ENCODE peak calls at places on chromosomes 12 and 14, in five cellular contexts. W, M, L, F and H are unnamed samples.

GRCh38 chr14:87615822-87616679 is 376.9 kb downstream of the GALC start:
- DNase-seq in F (no peak), W (peak; percentile 11), L (peak; percentile 0), M (peak; percentile 0), H (peak; percentile 55)

GRCh38 chr14:76829016-76829365 is 2.8 kb downstream of the LRRC74A start:
- DNase-seq in M (no peak), W (no peak), L (no peak), F (no peak), H (no peak)

GRCh38 chr14:106491851-106492250 is 965.5 kb downstream of the TMEM121 start:
- DNase-seq in W (no peak), M (no peak), F (no peak), L (peak; percentile 11), H (no peak)

GRCh38 chr14:104163541-104163940 is 25.2 kb downstream of the KIF26A start:
- DNase-seq in M (no peak), W (no peak), F (no peak), L (no peak), H (no peak)

GRCh38 chr14:36505193-36505815 is 14.7 kb downstream of the NKX2-1 start:
- DNase-seq in W (no peak), F (no peak), M (no peak), L (no peak), H (peak; percentile 67)

GRCh38 chr12:90958995-90959394 is 4.0 kb upstream of the CCER1 start:
- DNase-seq in L (no peak), F (no peak), M (no peak), W (no peak), H (no peak)

GRCh38 chr12:111773801-111774551 is 7.2 kb downstream of the ALDH2 start:
- DNase-seq in M (no peak), L (no peak), W (peak; percentile 89), F (no peak), H (peak; percentile 84)

GRCh38 chr14:64549805-64550538 is at the start of gene PPP1R36:
- DNase-seq in W (no peak), L (peak; percentile 44), F (peak; percentile 39), M (no peak), H (peak; percentile 41)

GRCh38 chr14:60094306-60094897 is 2.7 kb downstream of the PCNX4 start:
- DNase-seq in L (peak; percentile 55), F (no peak), M (no peak), W (no peak), H (no peak)

GRCh38 chr12:130441771-130442760 is 104.4 kb downstream of the PIWIL1 start:
- DNase-seq in F (no peak), M (no peak), L (no peak), W (no peak), H (no peak)

GRCh38 chr14:60514378-60515243 is 5.7 kb downstream of the SIX6 start:
- DNase-seq in F (no peak), L (peak; percentile 28), W (peak; percentile 35), M (no peak), H (no peak)

GRCh38 chr14:35326364-35326763 is 34.2 kb downstream of the PSMA6 start:
- DNase-seq in M (no peak), F (no peak), W (no peak), L (no peak), H (no peak)

GRCh38 chr12:111434680-111435338 is 29.1 kb downstream of the SH2B3 start:
- DNase-seq in W (peak; percentile 84), L (no peak), F (peak; percentile 83), M (no peak), H (no peak)

GRCh38 chr14:72573725-72574426 is 320.0 kb downstream of the DPF3 start:
- DNase-seq in F (no peak), M (no peak), L (no peak), W (no peak), H (peak; percentile 45)

GRCh38 chr14:33363687-33364086 is 425.0 kb downstream of the NPAS3 start:
- DNase-seq in W (no peak), F (no peak), M (no peak), L (no peak), H (no peak)

GRCh38 chr12:52168019-52168717 is 23.6 kb downstream of the KRT80 start:
- DNase-seq in M (no peak), L (no peak), F (no peak), W (no peak), H (no peak)

GRCh38 chr14:30355431-30355913 is 203.5 kb upstream of the G2E3 start:
- DNase-seq in F (no peak), W (no peak), L (no peak), M (no peak), H (no peak)

GRCh38 chr14:57408037-57408436 is 17.7 kb downstream of the NAA30 start:
- DNase-seq in L (no peak), M (no peak), F (no peak), W (no peak), H (no peak)

GRCh38 chr12:56725723-56726102 is 614 bp upstream of the NACA start:
- DNase-seq in L (no peak), F (no peak), M (no peak), W (no peak), H (no peak)

GRCh38 chr14:74421997-74422396 is 4.0 kb downstream of the SYNDIG1L start:
- DNase-seq in F (no peak), W (no peak), M (no peak), L (no peak), H (no peak)

GRCh38 chr12:120759591-120760348 is 34.1 kb downstream of the ACADS start:
- DNase-seq in W (no peak), L (no peak), F (no peak), M (no peak), H (no peak)

GRCh38 chr12:54191550-54192022 is 2.8 kb upstream of the SMUG1 start:
- DNase-seq in W (peak; percentile 84), L (peak; percentile 74), F (peak; percentile 81), M (peak; percentile 77), H (peak; percentile 79)

GRCh38 chr12:51774936-51775335 is 73.6 kb downstream of the FIGNL2 start:
- DNase-seq in F (no peak), M (no peak), L (no peak), W (no peak), H (no peak)

GRCh38 chr12:32533971-32534590 is 134.7 kb downstream of the FGD4 start:
- DNase-seq in W (peak; percentile 79), F (no peak), L (peak; percentile 53), M (peak; percentile 1), H (peak; percentile 67)

GRCh38 chr12:39443704-39444234 is 849 bp upstream of the KIF21A start:
- DNase-seq in M (no peak), L (no peak), F (no peak), W (no peak), H (no peak)

GRCh38 chr12:3237154-3237520 is 160.0 kb downstream of the TSPAN9 start:
- DNase-seq in W (no peak), M (no peak), L (no peak), F (no peak), H (no peak)

GRCh38 chr14:78974691-78975090 is 804.5 kb downstream of the NRXN3 start:
- DNase-seq in M (no peak), L (no peak), F (no peak), W (no peak), H (no peak)

GRCh38 chr14:78968249-78968648 is 798.1 kb downstream of the NRXN3 start:
- DNase-seq in M (no peak), F (no peak), L (no peak), W (no peak), H (no peak)

GRCh38 chr14:78975734-78976133 is 805.6 kb downstream of the NRXN3 start:
- DNase-seq in L (no peak), W (no peak), F (no peak), M (no peak), H (no peak)

GRCh38 chr14:78970677-78971076 is 800.5 kb downstream of the NRXN3 start:
- DNase-seq in F (no peak), L (no peak), M (no peak), W (no peak), H (no peak)

GRCh38 chr14:78972440-78972839 is 802.3 kb downstream of the NRXN3 start:
- DNase-seq in M (no peak), W (no peak), F (no peak), L (no peak), H (no peak)
- H3K4me1 ChIP-seq in M (no peaks in the 10 kb centered on the region), W (no peaks in the 10 kb centered on the region), F (no peaks in the 10 kb centered on the region), L (peaks cover 11% of the 10 kb centered on the region), H (no peaks in the 10 kb centered on the region)

DNA sequence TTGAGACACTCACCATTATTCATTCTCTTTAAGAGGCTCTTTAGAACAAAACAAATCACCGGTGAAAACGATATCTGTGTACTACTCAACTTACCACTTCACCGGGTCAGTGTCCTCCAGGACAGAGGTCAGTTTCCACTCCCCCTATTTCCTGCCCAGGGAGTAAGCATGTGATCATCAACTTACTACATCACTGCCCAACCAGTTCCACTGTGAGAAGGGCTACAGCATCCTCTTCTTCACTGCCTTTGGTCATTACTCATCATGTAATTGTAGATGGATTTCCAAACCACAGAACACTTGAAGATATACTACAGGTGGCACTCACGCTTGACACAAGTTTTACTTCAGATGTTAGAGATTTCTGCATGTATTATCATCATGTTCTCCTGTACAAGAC is 5.7 kb downstream of the TMCC3 start:
- DNase-seq in F (no peak), M (no peak), L (peak; percentile 57), W (peak; percentile 85), H (peak; percentile 25)
- H3K4me3 ChIP-seq in F (no peak overlapping the region), M (no peak overlapping the region), L (peak overlapping the region; percentile 45), W (peak overlapping the region; percentile 29), H (no peak overlapping the region)

GRCh38 chr14:37544407-37544806 is 50.6 kb downstream of the FOXA1 start:
- DNase-seq in L (no peak), M (no peak), F (no peak), W (no peak), H (no peak)

GRCh38 chr14:37545174-37545573 is 49.9 kb downstream of the FOXA1 start:
- DNase-seq in W (no peak), M (no peak), L (no peak), F (no peak), H (no peak)

GRCh38 chr14:37539992-37540391 is 55.1 kb downstream of the FOXA1 start:
- DNase-seq in L (no peak), F (no peak), M (no peak), W (no peak), H (no peak)
- H3K4me1 ChIP-seq in L (peaks cover 11% of the 10 kb centered on the region), F (no peaks in the 10 kb centered on the region), M (no peaks in the 10 kb centered on the region), W (no peaks in the 10 kb centered on the region), H (no peaks in the 10 kb centered on the region)

GRCh38 chr14:23375527-23376251 is 1.2 kb upstream of the CMTM5 start:
- DNase-seq in W (no peak), F (no peak), M (no peak), L (no peak), H (no peak)

GRCh38 chr14:23376477-23377200 is at the start of gene CMTM5:
- DNase-seq in M (no peak), F (no peak), W (no peak), L (no peak), H (no peak)

GRCh38 chr14:23378612-23379220 is 1.9 kb downstream of the CMTM5 start:
- DNase-seq in F (no peak), W (peak; percentile 56), M (no peak), L (no peak), H (no peak)

GRCh38 chr14:23377873-23378563 is 1.2 kb downstream of the CMTM5 start:
- DNase-seq in F (no peak), M (no peak), L (no peak), W (peak; percentile 58), H (no peak)

DNA sequence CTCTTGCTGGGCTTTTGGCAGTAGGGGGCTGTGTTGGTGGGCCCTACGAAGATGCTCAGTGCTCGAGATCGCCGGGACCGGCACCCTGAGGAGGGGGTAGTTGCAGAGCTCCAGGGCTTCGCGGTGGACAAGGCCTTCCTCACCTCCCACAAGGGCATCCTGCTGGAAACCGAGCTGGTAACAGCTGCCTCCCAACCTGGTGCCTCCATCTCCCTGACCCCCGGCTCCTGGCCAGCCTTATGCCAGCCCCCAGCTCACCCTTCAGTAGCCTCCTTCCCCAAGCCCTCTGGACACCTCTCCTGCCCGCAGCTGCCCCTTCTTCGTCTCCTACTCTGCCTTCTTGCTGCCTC is 330 bp downstream of the CMTM5 start:
- DNase-seq in L (no peak), F (no peak), W (no peak), M (no peak), H (no peak)
- H3K4me3 ChIP-seq in L (no peak overlapping the region), F (no peak overlapping the region), W (no peak overlapping the region), M (no peak overlapping the region), H (no peak overlapping the region)